ENCODE peak calls at places on chromosomes 5 and 9, in eight cellular contexts. U, S, H, V, Y, J, G and X are unnamed samples.

GRCh38 chr5:117077142-117077541 is 502.5 kb upstream of the SEMA6A start:
- DNase-seq in G (no peak), U (peak; percentile 60), H (no peak), S (no peak), J (peak; percentile 1), V (no peak), Y (no peak), X (no peak)

GRCh38 chr5:159133041-159133741 is 33.5 kb upstream of the EBF1 start:
- DNase-seq in J (peak; percentile 38), U (peak; percentile 63), G (no peak), S (peak; percentile 56), Y (no peak), V (no peak), H (peak; percentile 77), X (no peak)

GRCh38 chr5:9829621-9830020 is 199.5 kb upstream of the TAS2R1 start:
- DNase-seq in U (no peak), G (no peak), S (no peak), J (no peak), V (no peak), Y (no peak), H (no peak), X (no peak)

GRCh38 chr5:118956727-118957126 is 31.6 kb downstream of the DTWD2 start:
- DNase-seq in H (no peak), U (peak; percentile 52), S (peak; percentile 17), J (peak; percentile 12), V (no peak), G (no peak), Y (no peak), X (no peak)

GRCh38 chr9:81801190-81801589 is 111.8 kb upstream of the TLE1 start:
- DNase-seq in H (peak; percentile 80), V (no peak), G (no peak), Y (no peak), S (no peak), U (no peak), J (no peak), X (no peak)

GRCh38 chr5:180209137-180209581 is at the start of gene RASGEF1C:
- DNase-seq in Y (peak; percentile 55), H (peak; percentile 76), V (peak; percentile 43), U (peak; percentile 15), G (no peak), S (peak; percentile 65), J (peak; percentile 33), X (no peak)

GRCh38 chr5:132439521-132440206 is 50.9 kb downstream of the IRF1 start:
- DNase-seq in G (no peak), J (peak; percentile 88), U (no peak), V (no peak), S (peak; percentile 87), Y (no peak), H (peak; percentile 95), X (peak; percentile 69)

GRCh38 chr9:92508018-92508417 is 25.7 kb upstream of the ASPN start:
- DNase-seq in S (no peak), G (no peak), Y (no peak), H (no peak), V (no peak), U (no peak), J (no peak), X (no peak)

GRCh38 chr5:107466233-107466769 is 204.4 kb downstream of the EFNA5 start:
- DNase-seq in U (no peak), Y (no peak), J (peak; percentile 98), S (peak; percentile 76), G (no peak), V (no peak), H (no peak), X (no peak)

GRCh38 chr5:71882826-71883744 is 164.0 kb downstream of the CARTPT start:
- DNase-seq in J (peak; percentile 41), S (no peak), V (no peak), G (no peak), U (no peak), Y (no peak), H (peak; percentile 33), X (no peak)

GRCh38 chr9:120715331-120715924 is 1.2 kb upstream of the MEGF9 start:
- DNase-seq in G (no peak), V (no peak), U (no peak), S (peak; percentile 82), H (peak; percentile 65), J (no peak), Y (no peak), X (no peak)

GRCh38 chr5:150603491-150603890 is 37.0 kb upstream of the SYNPO start:
- DNase-seq in S (no peak), U (no peak), Y (no peak), G (no peak), V (no peak), J (no peak), H (no peak), X (no peak)

GRCh38 chr5:148386041-148386440 is 2.3 kb downstream of the FBXO38 start:
- DNase-seq in U (no peak), J (peak; percentile 5), Y (no peak), G (no peak), V (no peak), S (no peak), H (peak; percentile 6), X (no peak)

GRCh38 chr5:80967500-80968181 is 7.5 kb downstream of the RASGRF2 start:
- DNase-seq in J (peak; percentile 86), Y (no peak), H (peak; percentile 27), G (no peak), V (no peak), S (peak; percentile 44), U (no peak), X (no peak)

GRCh38 chr9:113992276-113992951 is 85.7 kb downstream of the AMBP start:
- DNase-seq in J (no peak), S (peak; percentile 75), G (no peak), V (no peak), H (no peak), Y (no peak), U (peak; percentile 57), X (peak; percentile 38)

GRCh38 chr9:108093773-108094675 is 604.5 kb upstream of the KLF4 start:
- DNase-seq in V (no peak), J (peak; percentile 95), Y (no peak), G (no peak), U (no peak), S (peak; percentile 13), H (no peak), X (no peak)

GRCh38 chr5:69024241-69024651 is 69.6 kb upstream of the SLC30A5 start:
- DNase-seq in H (peak; percentile 23), Y (no peak), S (peak; percentile 48), G (no peak), J (peak; percentile 39), U (peak; percentile 86), V (no peak), X (no peak)

GRCh38 chr5:149470942-149471341 is 80.3 kb downstream of the CSNK1A1 start:
- DNase-seq in V (no peak), U (no peak), S (no peak), Y (no peak), G (no peak), J (no peak), H (no peak), X (no peak)

GRCh38 chr9:88821033-88821748 is 170.1 kb upstream of the S1PR3 start:
- DNase-seq in U (no peak), S (peak; percentile 26), J (no peak), V (no peak), G (no peak), H (no peak), Y (no peak), X (no peak)

GRCh38 chr9:38371495-38371894 is 21.0 kb upstream of the ALDH1B1 start:
- DNase-seq in Y (no peak), J (peak; percentile 52), H (peak; percentile 50), G (peak; percentile 1), U (peak; percentile 27), V (no peak), S (no peak), X (no peak)

GRCh38 chr9:105405514-105406131 is 42.2 kb upstream of the FSD1L start:
- DNase-seq in H (peak; percentile 24), J (peak; percentile 22), V (peak; percentile 37), U (peak; percentile 30), Y (no peak), G (peak; percentile 66), S (peak; percentile 95), X (no peak)

GRCh38 chr5:128470663-128471062 is 67.4 kb downstream of the FBN2 start:
- DNase-seq in V (no peak), U (no peak), Y (no peak), S (no peak), H (no peak), J (no peak), G (no peak), X (no peak)

GRCh38 chr9:95383198-95383673 is 65.7 kb upstream of the FANCC start:
- DNase-seq in V (no peak), J (peak; percentile 50), H (peak; percentile 72), U (no peak), G (no peak), Y (no peak), S (no peak), X (no peak)

GRCh38 chr5:116543501-116543900 is 31.1 kb downstream of the SEMA6A start:
- DNase-seq in Y (no peak), G (peak; percentile 2), H (no peak), J (peak; percentile 79), V (no peak), U (no peak), S (no peak), X (no peak)